ENCODE peak calls at places on chromosome 1, in seven cellular contexts. One of them, this sample, is unnamed.

GRCh38 chr1:217138839-217139466 is 415.7 kb upstream of the ESRRG start:
- DNase-seq in transverse colon: no peak
- DNase-seq in IMR-90: no peak
- DNase-seq in testis: no peak
- DNase-seq in hepatocyte: no peak
- DNase-seq in stomach: no peak
- DNase-seq in fibroblast of villous mesenchyme: no peak
- DNase-seq in this sample: no peak

GRCh38 chr1:92536593-92537332 is 50.0 kb upstream of the GFI1 start:
- DNase-seq in testis: no peak
- DNase-seq in transverse colon: no peak
- DNase-seq in hepatocyte: peak
- DNase-seq in IMR-90: peak
- DNase-seq in stomach: no peak
- DNase-seq in fibroblast of villous mesenchyme: peak
- DNase-seq in this sample: no peak

GRCh38 chr1:204255225-204255624 is 41.4 kb upstream of the GOLT1A start:
- DNase-seq in stomach: no peak
- DNase-seq in IMR-90: no peak
- DNase-seq in hepatocyte: no peak
- DNase-seq in testis: no peak
- DNase-seq in transverse colon: no peak
- DNase-seq in fibroblast of villous mesenchyme: no peak
- DNase-seq in this sample: no peak

GRCh38 chr1:21280011-21280471 is 10.2 kb downstream of the ECE1 start:
- DNase-seq in fibroblast of villous mesenchyme: no peak
- DNase-seq in transverse colon: peak
- DNase-seq in stomach: no peak
- DNase-seq in IMR-90: no peak
- DNase-seq in testis: no peak
- DNase-seq in hepatocyte: no peak
- DNase-seq in this sample: no peak

GRCh38 chr1:156652131-156652991 is 10.4 kb downstream of the BCAN start:
- DNase-seq in IMR-90: peak
- DNase-seq in hepatocyte: peak
- DNase-seq in fibroblast of villous mesenchyme: peak
- DNase-seq in transverse colon: no peak
- DNase-seq in testis: peak
- DNase-seq in stomach: no peak
- DNase-seq in this sample: no peak

GRCh38 chr1:86687595-86687994 is 16.8 kb upstream of the SH3GLB1 start:
- DNase-seq in fibroblast of villous mesenchyme: peak
- DNase-seq in hepatocyte: no peak
- DNase-seq in testis: no peak
- DNase-seq in transverse colon: no peak
- DNase-seq in stomach: no peak
- DNase-seq in IMR-90: no peak
- DNase-seq in this sample: no peak

GRCh38 chr1:212207822-212208520 is 77.2 kb upstream of the PPP2R5A start:
- DNase-seq in transverse colon: no peak
- DNase-seq in hepatocyte: no peak
- DNase-seq in testis: no peak
- DNase-seq in stomach: no peak
- DNase-seq in fibroblast of villous mesenchyme: no peak
- DNase-seq in IMR-90: no peak
- DNase-seq in this sample: no peak

GRCh38 chr1:172956871-172957270 is 93.9 kb downstream of the TNFSF18 start:
- DNase-seq in IMR-90: no peak
- DNase-seq in stomach: no peak
- DNase-seq in transverse colon: no peak
- DNase-seq in fibroblast of villous mesenchyme: no peak
- DNase-seq in hepatocyte: no peak
- DNase-seq in testis: no peak
- DNase-seq in this sample: no peak

GRCh38 chr1:164803366-164803765 is 244.4 kb downstream of the PBX1 start:
- DNase-seq in testis: no peak
- DNase-seq in hepatocyte: no peak
- DNase-seq in stomach: no peak
- DNase-seq in fibroblast of villous mesenchyme: peak
- DNase-seq in IMR-90: no peak
- DNase-seq in transverse colon: no peak
- DNase-seq in this sample: peak

GRCh38 chr1:16145988-16146887 is 9.6 kb downstream of the EPHA2 start:
- DNase-seq in transverse colon: peak
- DNase-seq in stomach: peak
- DNase-seq in hepatocyte: peak
- DNase-seq in fibroblast of villous mesenchyme: peak
- DNase-seq in testis: peak
- DNase-seq in IMR-90: peak
- DNase-seq in this sample: no peak

GRCh38 chr1:228194436-228194835 is 13.4 kb upstream of the OBSCN start:
- DNase-seq in hepatocyte: no peak
- DNase-seq in testis: no peak
- DNase-seq in transverse colon: no peak
- DNase-seq in IMR-90: no peak
- DNase-seq in stomach: no peak
- DNase-seq in fibroblast of villous mesenchyme: no peak
- DNase-seq in this sample: no peak

GRCh38 chr1:53275566-53275965 is 37.2 kb upstream of the MAGOH start:
- DNase-seq in IMR-90: no peak
- DNase-seq in hepatocyte: no peak
- DNase-seq in stomach: no peak
- DNase-seq in transverse colon: no peak
- DNase-seq in testis: no peak
- DNase-seq in fibroblast of villous mesenchyme: no peak
- DNase-seq in this sample: no peak

GRCh38 chr1:173190101-173190895 is 16.8 kb downstream of the TNFSF4 start:
- DNase-seq in testis: peak
- DNase-seq in fibroblast of villous mesenchyme: peak
- DNase-seq in transverse colon: peak
- DNase-seq in IMR-90: peak
- DNase-seq in stomach: peak
- DNase-seq in hepatocyte: peak
- DNase-seq in this sample: no peak

GRCh38 chr1:48250572-48250971 is 28.1 kb downstream of the SLC5A9 start:
- DNase-seq in hepatocyte: peak
- DNase-seq in stomach: peak
- DNase-seq in fibroblast of villous mesenchyme: no peak
- DNase-seq in testis: no peak
- DNase-seq in transverse colon: peak
- DNase-seq in IMR-90: no peak
- DNase-seq in this sample: no peak

GRCh38 chr1:156860639-156861423 is at the start of gene NTRK1:
- DNase-seq in fibroblast of villous mesenchyme: peak
- DNase-seq in hepatocyte: peak
- DNase-seq in transverse colon: peak
- DNase-seq in IMR-90: no peak
- DNase-seq in testis: peak
- DNase-seq in stomach: peak
- DNase-seq in this sample: no peak

GRCh38 chr1:36125129-36125991 is at the start of gene COL8A2:
- DNase-seq in transverse colon: peak
- DNase-seq in stomach: peak
- DNase-seq in hepatocyte: peak
- DNase-seq in testis: peak
- DNase-seq in IMR-90: no peak
- DNase-seq in fibroblast of villous mesenchyme: no peak
- DNase-seq in this sample: no peak

GRCh38 chr1:5937373-5937857 is 54.8 kb downstream of the NPHP4 start:
- DNase-seq in hepatocyte: no peak
- DNase-seq in fibroblast of villous mesenchyme: no peak
- DNase-seq in testis: peak
- DNase-seq in stomach: no peak
- DNase-seq in transverse colon: no peak
- DNase-seq in IMR-90: no peak
- DNase-seq in this sample: no peak

GRCh38 chr1:40711465-40712404 is 20.2 kb downstream of the NFYC start:
- DNase-seq in testis: no peak
- DNase-seq in transverse colon: peak
- DNase-seq in stomach: no peak
- DNase-seq in hepatocyte: peak
- DNase-seq in fibroblast of villous mesenchyme: peak
- DNase-seq in IMR-90: peak
- DNase-seq in this sample: no peak

GRCh38 chr1:166884040-166884642 is 8.1 kb upstream of the TADA1 start:
- DNase-seq in testis: peak
- DNase-seq in IMR-90: peak
- DNase-seq in stomach: peak
- DNase-seq in transverse colon: peak
- DNase-seq in fibroblast of villous mesenchyme: peak
- DNase-seq in hepatocyte: peak
- DNase-seq in this sample: no peak

GRCh38 chr1:27403931-27404330 is 11.5 kb downstream of the GPR3 start:
- DNase-seq in stomach: no peak
- DNase-seq in IMR-90: no peak
- DNase-seq in transverse colon: no peak
- DNase-seq in hepatocyte: no peak
- DNase-seq in fibroblast of villous mesenchyme: no peak
- DNase-seq in testis: no peak
- DNase-seq in this sample: no peak

GRCh38 chr1:27400963-27401341 is 8.5 kb downstream of the GPR3 start:
- DNase-seq in IMR-90: no peak
- DNase-seq in fibroblast of villous mesenchyme: no peak
- DNase-seq in hepatocyte: no peak
- DNase-seq in transverse colon: no peak
- DNase-seq in stomach: no peak
- DNase-seq in testis: no peak
- DNase-seq in this sample: no peak

GRCh38 chr1:27403065-27403726 is 10.8 kb downstream of the GPR3 start:
- DNase-seq in stomach: no peak
- DNase-seq in IMR-90: peak
- DNase-seq in hepatocyte: peak
- DNase-seq in fibroblast of villous mesenchyme: peak
- DNase-seq in transverse colon: peak
- DNase-seq in testis: peak
- DNase-seq in this sample: no peak

GRCh38 chr1:27400035-27400962 is 7.9 kb downstream of the GPR3 start:
- DNase-seq in testis: no peak
- DNase-seq in transverse colon: no peak
- DNase-seq in hepatocyte: no peak
- DNase-seq in IMR-90: no peak
- DNase-seq in fibroblast of villous mesenchyme: no peak
- DNase-seq in stomach: no peak
- DNase-seq in this sample: no peak

DNA sequence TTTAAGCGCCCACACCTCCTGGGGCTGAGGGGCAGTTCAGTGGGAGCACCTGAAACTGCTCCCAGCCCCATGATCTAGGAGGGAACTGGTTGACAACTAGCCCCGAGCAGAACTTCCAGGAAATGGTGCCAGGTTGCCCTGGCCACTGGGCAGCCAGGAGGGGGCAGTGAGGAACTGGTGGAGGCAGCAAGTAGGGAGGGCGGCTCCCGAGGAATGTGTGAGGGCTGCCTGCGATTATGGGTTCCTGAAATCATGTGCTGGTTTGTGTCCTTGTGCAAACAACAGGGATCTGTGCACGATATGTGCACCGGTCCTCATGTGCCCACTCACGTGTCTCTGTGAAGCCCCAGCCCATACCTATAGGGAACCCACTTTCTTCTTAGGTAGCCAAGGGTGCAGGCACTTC is 9.9 kb downstream of the GPR3 start:
- DNase-seq in stomach: peak
- DNase-seq in IMR-90: peak
- DNase-seq in hepatocyte: peak
- DNase-seq in fibroblast of villous mesenchyme: peak
- DNase-seq in testis: peak
- DNase-seq in transverse colon: peak
- DNase-seq in this sample: no peak
- TF ChIP-seq CTCF in stomach: peak
- TF ChIP-seq CTCF in IMR-90: peak
- TF ChIP-seq CTCF in hepatocyte: peak
- TF ChIP-seq CTCF in fibroblast of villous mesenchyme: peak
- TF ChIP-seq CTCF in testis: peak
- TF ChIP-seq CTCF in transverse colon: peak
- TF ChIP-seq CTCF in this sample: peak

DNA sequence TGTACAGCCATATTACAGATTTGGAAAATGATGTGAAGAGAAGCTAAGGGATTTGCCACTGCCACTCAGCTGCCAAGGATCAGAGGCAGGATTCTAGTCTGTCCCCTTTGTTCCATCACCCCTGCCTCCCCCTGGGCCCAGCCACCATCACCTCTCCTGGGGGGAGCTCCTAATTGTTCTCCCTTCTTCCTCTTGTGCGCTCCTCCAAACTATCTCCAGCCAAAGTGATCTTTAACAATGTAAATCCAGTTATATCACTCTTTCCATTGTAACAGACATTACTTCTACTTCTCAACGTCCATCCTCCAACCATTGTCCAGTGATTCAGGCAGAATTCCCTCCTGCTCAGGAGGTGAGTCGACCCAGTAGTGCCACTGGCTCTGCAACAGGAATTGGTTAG is 164.1 kb downstream of the PLPP3 start:
- DNase-seq in IMR-90: no peak
- DNase-seq in transverse colon: no peak
- DNase-seq in fibroblast of villous mesenchyme: no peak
- DNase-seq in hepatocyte: no peak
- DNase-seq in stomach: no peak
- DNase-seq in testis: no peak
- DNase-seq in this sample: no peak
- H3K4me3 ChIP-seq in IMR-90: no peak
- H3K4me3 ChIP-seq in transverse colon: no peak
- H3K4me3 ChIP-seq in fibroblast of villous mesenchyme: no peak
- H3K4me3 ChIP-seq in hepatocyte: no peak
- H3K4me3 ChIP-seq in stomach: no peak
- H3K4me3 ChIP-seq in testis: no peak
- H3K4me3 ChIP-seq in this sample: no peak

DNA sequence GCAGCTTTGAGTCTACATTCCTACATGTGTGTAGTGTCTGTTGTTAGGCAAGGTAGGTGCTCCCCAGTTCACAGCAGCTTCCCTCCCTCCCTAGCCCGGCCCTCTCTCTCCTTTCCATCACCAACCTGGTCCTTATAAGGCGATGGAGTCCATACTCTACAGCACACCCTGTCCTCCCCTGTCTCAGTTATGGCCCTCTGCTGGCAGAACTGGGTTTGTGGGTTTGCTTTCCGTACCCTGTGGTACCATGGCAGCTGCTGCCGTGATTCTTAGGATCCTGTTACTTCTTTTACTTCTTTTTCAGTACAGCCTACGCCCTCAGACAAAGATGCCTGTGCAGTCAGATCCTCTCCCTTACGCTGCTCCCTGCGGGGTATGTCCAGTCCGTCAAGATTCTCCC is 31.7 kb downstream of the AK5 start:
- DNase-seq in IMR-90: peak
- DNase-seq in transverse colon: no peak
- DNase-seq in stomach: peak
- DNase-seq in fibroblast of villous mesenchyme: peak
- DNase-seq in hepatocyte: peak
- DNase-seq in testis: no peak
- DNase-seq in this sample: no peak
- TF ChIP-seq CTCF in IMR-90: peak
- TF ChIP-seq CTCF in transverse colon: no peak
- TF ChIP-seq CTCF in stomach: no peak
- TF ChIP-seq CTCF in fibroblast of villous mesenchyme: peak
- TF ChIP-seq CTCF in hepatocyte: peak
- TF ChIP-seq CTCF in testis: peak
- TF ChIP-seq CTCF in this sample: peak

DNA sequence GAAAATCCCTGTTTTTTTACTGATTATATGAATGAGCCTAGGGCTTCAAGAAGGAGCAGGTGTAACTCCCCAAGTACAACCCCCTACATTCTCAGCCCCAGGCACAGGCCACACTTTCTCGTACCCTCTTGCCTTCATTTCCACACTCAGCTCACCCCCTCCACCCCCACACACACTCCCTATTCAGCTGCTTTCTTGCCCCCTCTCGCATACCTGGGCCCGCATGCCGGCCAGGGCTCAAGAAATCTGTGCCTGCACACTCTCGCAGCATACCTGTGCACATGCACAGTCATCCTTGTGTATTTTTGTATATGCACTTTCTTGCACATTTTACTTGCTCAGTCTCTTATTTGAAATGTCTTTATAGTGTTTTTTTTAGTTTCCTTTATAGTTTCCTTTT is 2.0 kb downstream of the PTPRF start:
- DNase-seq in testis: no peak
- DNase-seq in transverse colon: no peak
- DNase-seq in stomach: no peak
- DNase-seq in hepatocyte: no peak
- DNase-seq in IMR-90: no peak
- DNase-seq in fibroblast of villous mesenchyme: no peak
- DNase-seq in this sample: no peak
- H3K4me3 ChIP-seq in testis: no peak
- H3K4me3 ChIP-seq in transverse colon: no peak
- H3K4me3 ChIP-seq in stomach: peak
- H3K4me3 ChIP-seq in hepatocyte: no peak
- H3K4me3 ChIP-seq in IMR-90: no peak
- H3K4me3 ChIP-seq in fibroblast of villous mesenchyme: peak
- H3K4me3 ChIP-seq in this sample: peak

This sample was measured in AG04449.